ENCODE peak calls at places on chromosomes 6 and 20, in five cellular contexts. One of them, this sample, is unnamed.

GRCh38 chr20:25273541-25274358 is 25.9 kb downstream of the PYGB start:
- DNase-seq in PC-3: no peak
- DNase-seq in neural progenitor cell: no peak
- DNase-seq in MM.1S: no peak
- DNase-seq in GM23338: no peak
- DNase-seq in this sample: no peak

GRCh38 chr20:32457476-32457986 is 99.4 kb downstream of the ASXL1 start:
- DNase-seq in GM23338: peak; percentile 99
- DNase-seq in neural progenitor cell: peak; percentile 97
- DNase-seq in PC-3: peak; percentile 68
- DNase-seq in MM.1S: peak; percentile 29
- DNase-seq in this sample: peak; percentile 87

GRCh38 chr20:59317332-59317731 is 16.9 kb downstream of the EDN3 start:
- DNase-seq in neural progenitor cell: no peak
- DNase-seq in PC-3: no peak
- DNase-seq in MM.1S: no peak
- DNase-seq in GM23338: no peak
- DNase-seq in this sample: no peak

GRCh38 chr6:36791553-36792171 is 47.6 kb downstream of the CPNE5 start:
- DNase-seq in neural progenitor cell: no peak
- DNase-seq in MM.1S: no peak
- DNase-seq in PC-3: no peak
- DNase-seq in GM23338: no peak
- DNase-seq in this sample: no peak

GRCh38 chr6:11585426-11586016 is 48.0 kb downstream of the TMEM170B start:
- DNase-seq in MM.1S: peak; percentile 22
- DNase-seq in neural progenitor cell: peak; percentile 56
- DNase-seq in PC-3: peak; percentile 80
- DNase-seq in GM23338: peak; percentile 70
- DNase-seq in this sample: peak; percentile 67

GRCh38 chr20:5786930-5787826 is 37.0 kb downstream of the SHLD1 start:
- DNase-seq in neural progenitor cell: no peak
- DNase-seq in MM.1S: no peak
- DNase-seq in GM23338: peak; percentile 20
- DNase-seq in PC-3: peak; percentile 23
- DNase-seq in this sample: peak; percentile 73

GRCh38 chr6:3419624-3420272 is 37.1 kb downstream of the SLC22A23 start:
- DNase-seq in neural progenitor cell: no peak
- DNase-seq in PC-3: peak; percentile 89
- DNase-seq in GM23338: no peak
- DNase-seq in MM.1S: no peak
- DNase-seq in this sample: peak; percentile 96

GRCh38 chr20:39812116-39812515 is 850.0 kb downstream of the DHX35 start:
- DNase-seq in MM.1S: no peak
- DNase-seq in PC-3: no peak
- DNase-seq in neural progenitor cell: no peak
- DNase-seq in GM23338: no peak
- DNase-seq in this sample: no peak

GRCh38 chr20:3693376-3693775 is 11.6 kb upstream of the ADAM33 start:
- DNase-seq in GM23338: no peak
- DNase-seq in MM.1S: no peak
- DNase-seq in PC-3: no peak
- DNase-seq in neural progenitor cell: no peak
- DNase-seq in this sample: no peak

GRCh38 chr6:117304446-117304845 is 39.1 kb downstream of the VGLL2 start:
- DNase-seq in PC-3: no peak
- DNase-seq in GM23338: no peak
- DNase-seq in neural progenitor cell: no peak
- DNase-seq in MM.1S: peak; percentile 42
- DNase-seq in this sample: no peak
- TF ChIP-seq EZH2 in PC-3: no peak
- TF ChIP-seq EZH2 in GM23338: no peak
- TF ChIP-seq EZH2 in neural progenitor cell: no peak
- TF ChIP-seq EZH2 in MM.1S: no peak
- TF ChIP-seq EZH2 in this sample: no peak

DNA sequence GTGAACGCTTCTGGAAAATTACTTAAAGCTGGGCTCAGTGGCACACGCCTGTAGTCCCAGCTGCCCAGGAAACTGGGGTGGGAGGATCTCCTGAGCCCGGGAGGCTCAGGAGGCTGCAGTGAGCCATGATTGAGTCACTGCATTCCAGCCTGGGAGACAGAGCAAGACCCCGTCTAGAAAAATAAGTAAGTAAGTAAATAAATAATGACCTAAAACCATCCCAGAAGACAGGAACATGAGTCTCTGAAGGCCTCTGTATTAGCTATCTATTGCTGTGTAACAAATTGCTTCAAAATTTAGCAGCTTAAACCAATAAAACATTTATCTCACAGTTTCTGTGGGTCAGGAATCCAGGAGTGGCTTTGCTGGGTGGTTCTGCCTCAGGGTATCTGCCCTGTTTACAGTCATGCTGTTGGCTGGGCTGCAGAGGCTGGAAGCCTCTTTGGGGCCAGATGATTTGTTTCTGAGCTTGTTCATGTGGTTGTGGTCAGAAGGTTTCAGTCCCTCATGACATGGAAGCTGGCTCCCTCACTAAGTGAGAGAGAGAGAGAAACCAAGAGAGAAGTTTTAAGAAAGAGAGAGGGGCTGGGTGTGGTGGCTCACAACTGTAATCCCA is 48.4 kb upstream of the NCOA3 start:
- DNase-seq in GM23338: no peak
- DNase-seq in PC-3: peak; percentile 96
- DNase-seq in neural progenitor cell: no peak
- DNase-seq in MM.1S: peak; percentile 93
- DNase-seq in this sample: peak; percentile 90
- TF ChIP-seq EZH2phosphoT487 in GM23338: no peak
- TF ChIP-seq EZH2phosphoT487 in PC-3: no peak
- TF ChIP-seq EZH2phosphoT487 in neural progenitor cell: no peak
- TF ChIP-seq EZH2phosphoT487 in MM.1S: no peak
- TF ChIP-seq EZH2phosphoT487 in this sample: no peak

DNA sequence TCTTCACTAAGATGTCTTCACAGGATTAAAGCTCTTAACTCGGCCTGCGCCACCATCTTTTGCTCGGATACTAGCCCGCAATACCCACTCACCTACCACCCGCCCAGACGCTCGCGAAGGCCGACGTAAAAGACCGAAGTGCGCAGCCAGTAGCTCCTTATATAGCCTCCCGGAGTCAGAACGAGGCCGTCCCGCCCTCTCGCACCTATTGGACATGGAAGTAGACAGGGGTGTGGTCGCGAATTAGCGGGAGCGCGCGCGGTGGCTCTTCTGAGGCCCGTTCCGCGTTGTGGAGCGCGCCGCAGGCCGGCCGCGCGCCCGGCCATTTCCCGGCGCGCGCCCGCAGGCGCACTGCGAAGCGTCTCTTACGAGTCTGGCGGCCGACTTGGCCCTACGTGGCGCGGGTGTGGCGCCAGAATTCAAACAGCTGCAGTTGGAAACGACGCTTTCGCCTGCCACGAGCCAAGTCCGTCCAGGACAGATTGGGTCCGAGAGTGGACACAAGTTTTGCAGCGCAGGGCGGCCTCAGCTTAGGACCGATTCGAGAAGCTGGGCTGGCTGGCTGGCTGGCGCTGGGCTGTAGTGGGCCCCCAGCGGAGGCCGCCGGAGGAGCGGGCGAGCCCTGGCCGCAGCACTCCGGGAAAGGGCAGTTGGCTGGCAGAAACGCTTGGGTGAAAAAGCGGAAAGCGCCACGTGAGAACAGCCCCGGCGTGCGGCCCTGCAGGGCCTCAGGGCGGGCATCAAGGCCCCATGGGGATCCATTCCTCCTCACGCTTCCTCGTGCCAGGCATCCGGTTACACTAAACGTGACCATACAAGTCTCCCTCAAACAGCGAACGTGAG is 36.1 kb upstream of the SYNCRIP start:
- DNase-seq in GM23338: peak; percentile 99
- DNase-seq in neural progenitor cell: peak; percentile 99
- DNase-seq in MM.1S: peak; percentile 97
- DNase-seq in PC-3: peak; percentile 96
- DNase-seq in this sample: peak; percentile 99
- H3F3A ChIP-seq in GM23338: peaks cover 47% of the 10 kb centered on the region
- H3F3A ChIP-seq in neural progenitor cell: peaks cover 55% of the 10 kb centered on the region
- H3F3A ChIP-seq in MM.1S: peaks cover 64% of the 10 kb centered on the region
- H3F3A ChIP-seq in PC-3: peaks cover 3% of the 10 kb centered on the region
- H3F3A ChIP-seq in this sample: peaks cover 58% of the 10 kb centered on the region

GRCh38 chr6:17504005-17504404 is 96.1 kb upstream of the FAM8A1 start:
- DNase-seq in MM.1S: no peak
- DNase-seq in GM23338: peak; percentile 4
- DNase-seq in neural progenitor cell: no peak
- DNase-seq in PC-3: no peak
- DNase-seq in this sample: no peak

GRCh38 chr6:17505767-17506280 is 94.3 kb upstream of the FAM8A1 start:
- DNase-seq in PC-3: peak; percentile 25
- DNase-seq in MM.1S: no peak
- DNase-seq in neural progenitor cell: no peak
- DNase-seq in GM23338: no peak
- DNase-seq in this sample: peak; percentile 69

GRCh38 chr6:17506962-17507361 is 93.1 kb upstream of the FAM8A1 start:
- DNase-seq in neural progenitor cell: no peak
- DNase-seq in MM.1S: no peak
- DNase-seq in PC-3: no peak
- DNase-seq in GM23338: no peak
- DNase-seq in this sample: no peak

GRCh38 chr6:17506531-17506930 is 93.6 kb upstream of the FAM8A1 start:
- DNase-seq in neural progenitor cell: no peak
- DNase-seq in GM23338: no peak
- DNase-seq in MM.1S: no peak
- DNase-seq in PC-3: no peak
- DNase-seq in this sample: no peak

DNA sequence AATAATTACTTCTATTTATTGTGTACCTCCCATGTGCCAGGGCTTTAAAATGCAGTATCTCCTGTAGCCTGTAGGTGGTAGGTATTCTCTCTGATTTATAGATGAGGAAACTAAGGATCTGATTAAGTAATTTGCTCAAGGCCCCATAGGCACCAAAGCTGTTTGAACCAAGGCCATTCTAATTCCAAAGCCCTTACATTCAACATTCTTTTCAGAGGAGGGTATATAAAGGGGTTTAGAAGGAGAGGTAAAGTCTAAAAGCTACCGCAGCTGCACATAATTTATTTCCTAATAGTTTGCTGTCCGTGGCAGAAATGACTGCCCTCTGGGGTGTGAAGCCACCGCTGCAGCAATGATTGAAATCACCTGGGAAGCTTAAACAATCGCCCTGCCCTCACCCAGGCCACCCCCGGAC is 95.0 kb upstream of the FAM8A1 start:
- DNase-seq in GM23338: peak; percentile 72
- DNase-seq in PC-3: peak; percentile 39
- DNase-seq in neural progenitor cell: no peak
- DNase-seq in MM.1S: no peak
- DNase-seq in this sample: peak; percentile 51
- TF ChIP-seq EZH2 in GM23338: no peak
- TF ChIP-seq EZH2 in PC-3: no peak
- TF ChIP-seq EZH2 in neural progenitor cell: no peak
- TF ChIP-seq EZH2 in MM.1S: no peak
- TF ChIP-seq EZH2 in this sample: no peak